ENCODE peak calls at places on chromosome 1, in ten cellular contexts. H, X, U, Y, V, A, C, Z, M and J are unnamed samples.

GRCh38 chr1:247576514-247576913 is 11.6 kb upstream of the OR2G2 start:
- DNase-seq in M (peak; percentile 5), Z (no peak), Y (no peak), C (no peak), H (no peak), A (peak; percentile 12), X (no peak), U (no peak), V (peak; percentile 4), J (no peak)

GRCh38 chr1:230073371-230074035 is 6.5 kb downstream of the GALNT2 start:
- DNase-seq in U (no peak), Z (no peak), V (no peak), H (no peak), Y (peak; percentile 53), A (no peak), C (no peak), X (no peak), M (no peak), J (no peak)

GRCh38 chr1:38872401-38873026 is 634 bp downstream of the MYCBP start:
- DNase-seq in Z (no peak), V (no peak), C (peak; percentile 36), U (peak; percentile 26), A (no peak), M (no peak), H (no peak), X (peak; percentile 27), Y (no peak), J (no peak)

GRCh38 chr1:63946866-63947491 is 173.2 kb downstream of the ROR1 start:
- DNase-seq in Z (no peak), A (no peak), X (peak; percentile 66), Y (peak; percentile 75), V (no peak), H (no peak), U (no peak), M (no peak), C (peak; percentile 11), J (no peak)

GRCh38 chr1:87977145-87977544 is 648.5 kb downstream of the LMO4 start:
- DNase-seq in X (no peak), M (no peak), V (no peak), Y (no peak), Z (no peak), A (no peak), H (no peak), U (no peak), C (no peak), J (no peak)

GRCh38 chr1:45243476-45244343 is 37.3 kb upstream of the ZSWIM5 start:
- DNase-seq in A (no peak), V (no peak), Y (no peak), H (no peak), Z (no peak), M (no peak), U (no peak), X (no peak), C (no peak), J (no peak)

GRCh38 chr1:180610556-180611015 is 21.2 kb upstream of the XPR1 start:
- DNase-seq in M (no peak), U (no peak), X (no peak), A (no peak), H (no peak), C (no peak), Z (no peak), Y (no peak), V (no peak), J (no peak)

GRCh38 chr1:169941982-169942830 is 48.5 kb upstream of the SCYL3 start:
- DNase-seq in U (no peak), Y (no peak), X (no peak), H (no peak), Z (no peak), V (no peak), A (no peak), C (no peak), M (no peak), J (peak; percentile 55)

GRCh38 chr1:83515566-83516169 is 483.3 kb downstream of the TTLL7 start:
- DNase-seq in Y (no peak), U (no peak), C (no peak), X (no peak), Z (no peak), H (no peak), A (no peak), M (no peak), V (no peak), J (no peak)

GRCh38 chr1:24905979-24906720 is 23.9 kb downstream of the RUNX3 start:
- DNase-seq in X (no peak), C (peak; percentile 6), V (no peak), H (peak; percentile 47), Z (peak; percentile 39), A (no peak), M (no peak), U (no peak), Y (peak; percentile 46), J (no peak)

GRCh38 chr1:220655961-220656720 is 34.0 kb upstream of the C1orf115 start:
- DNase-seq in Y (no peak), Z (no peak), C (no peak), M (no peak), X (no peak), A (no peak), U (no peak), V (no peak), H (no peak), J (no peak)

GRCh38 chr1:110085666-110086065 is 15.2 kb upstream of the ALX3 start:
- DNase-seq in X (no peak), U (no peak), Y (no peak), H (no peak), V (no peak), Z (no peak), C (no peak), A (no peak), M (no peak), J (no peak)

GRCh38 chr1:42523171-42523570 is 60.1 kb downstream of the CCDC30 start:
- DNase-seq in A (no peak), M (no peak), H (no peak), U (no peak), V (no peak), C (no peak), X (no peak), Y (no peak), Z (no peak), J (no peak)
- TF ChIP-seq POLR2AphosphoS5 in A (no peak), M (no peak), H (no peak), U (no peak), V (no peak), C (no peak), X (no peak), Y (no peak), Z (no peak), J (no peak)

GRCh38 chr1:1598720-1599029 is 1.3 kb downstream of the FNDC10 start:
- DNase-seq in A (no peak), C (no peak), U (no peak), Y (no peak), X (no peak), V (no peak), H (no peak), M (no peak), Z (no peak), J (no peak)

GRCh38 chr1:1599030-1599916 is 662 bp downstream of the FNDC10 start:
- DNase-seq in X (no peak), Y (no peak), C (no peak), V (no peak), Z (peak; percentile 57), H (peak; percentile 82), U (no peak), A (no peak), M (no peak), J (no peak)

GRCh38 chr1:1600861-1601563 is 1.1 kb upstream of the FNDC10 start:
- DNase-seq in A (no peak), V (no peak), H (no peak), Y (no peak), U (no peak), M (no peak), C (no peak), Z (peak; percentile 61), X (no peak), J (no peak)

GRCh38 chr1:1601564-1602320 is 1.8 kb upstream of the FNDC10 start:
- DNase-seq in M (no peak), C (no peak), X (no peak), V (no peak), A (no peak), Y (no peak), U (no peak), H (no peak), Z (peak; percentile 59), J (no peak)

DNA sequence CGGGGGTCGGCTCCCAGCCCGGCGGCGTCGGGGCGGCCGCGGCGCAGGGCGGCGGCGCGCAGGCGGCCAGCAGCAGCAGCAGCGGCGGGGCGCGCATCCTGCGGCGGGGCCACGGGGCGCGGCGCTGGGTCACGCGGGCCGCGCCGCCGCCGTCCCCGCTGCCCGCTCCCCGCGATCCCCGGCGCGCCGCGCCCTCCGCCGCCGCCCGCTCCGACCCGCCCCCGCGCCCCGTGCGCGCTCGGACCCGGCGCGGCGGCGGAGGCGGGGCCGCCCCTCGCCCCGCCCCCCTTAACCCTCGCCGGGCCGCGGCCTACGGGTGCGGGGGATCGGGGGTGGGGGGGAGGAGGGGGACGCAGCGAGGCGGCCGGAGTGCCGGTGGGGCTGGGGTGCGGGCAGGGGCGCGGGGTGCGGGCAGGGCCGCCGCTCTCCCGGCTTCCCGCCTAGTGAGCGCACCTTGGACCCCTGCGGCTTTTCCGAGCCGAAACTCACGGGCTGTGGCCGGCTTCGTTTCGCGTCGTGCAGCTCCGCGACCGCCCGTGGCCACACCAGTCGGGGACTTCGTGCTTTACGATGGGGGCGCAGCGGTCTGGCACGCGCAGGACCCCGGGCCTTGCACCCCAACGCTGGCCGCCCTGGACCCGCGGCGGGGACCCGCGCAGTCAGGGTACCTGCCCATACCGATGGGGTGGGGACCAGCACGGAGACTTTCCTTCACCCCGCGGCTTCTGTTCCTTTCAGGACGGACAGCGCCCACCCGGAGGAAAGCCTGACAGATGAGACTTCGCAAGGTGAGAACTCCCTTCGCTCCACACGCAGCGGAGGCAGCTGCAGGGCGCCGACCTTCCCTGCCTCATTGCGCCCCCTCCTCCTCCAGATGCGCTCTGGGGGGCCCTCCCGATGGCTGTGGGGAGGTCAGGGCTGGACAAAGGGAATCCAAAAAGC is at the start of gene FNDC10:
- DNase-seq in X (no peak), Z (peak; percentile 66), Y (no peak), U (no peak), C (no peak), V (no peak), A (no peak), H (peak; percentile 68), M (no peak), J (no peak)
- H3K4me3 ChIP-seq in X (peak within 1 kb of the TSS; percentile 40), Z (peak within 1 kb of the TSS; percentile 61), Y (peak within 1 kb of the TSS; percentile 50), U (peak within 1 kb of the TSS; percentile 56), C (peak within 1 kb of the TSS; percentile 46), V (peak within 1 kb of the TSS; percentile 34), A (peak within 1 kb of the TSS; percentile 70), H (peak within 1 kb of the TSS; percentile 30), M (peak within 1 kb of the TSS; percentile 53), J (peak within 1 kb of the TSS; percentile 30)

DNA sequence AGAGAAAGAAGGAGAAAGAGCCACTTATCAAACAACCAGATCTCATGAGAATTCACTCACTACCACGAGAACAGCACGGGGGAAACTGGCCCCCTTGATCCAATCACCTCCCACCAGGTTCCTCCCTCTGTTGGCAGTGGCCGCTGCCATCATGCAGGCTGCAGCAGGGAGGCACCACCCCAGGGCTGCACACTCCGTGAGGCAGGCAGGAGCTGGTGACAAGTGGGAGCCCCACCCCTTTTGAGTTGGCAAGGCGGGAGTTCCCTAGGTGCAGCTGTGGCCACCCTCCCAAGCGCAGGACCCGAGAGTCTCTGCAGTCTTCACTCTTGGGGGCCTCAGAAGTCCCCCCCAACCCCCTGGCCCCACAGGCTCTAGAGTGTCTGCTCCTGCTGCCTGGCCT is 83.9 kb upstream of the GJB5 start:
- DNase-seq in A (no peak), H (no peak), V (no peak), C (no peak), U (no peak), M (no peak), Y (no peak), X (no peak), Z (no peak), J (no peak)
- H3K27ac ChIP-seq in A (no peak overlapping the region), H (no peak overlapping the region), V (no peak overlapping the region), C (no peak overlapping the region), U (no peak overlapping the region), M (no peak overlapping the region), Y (no peak overlapping the region), X (no peak overlapping the region), Z (no peak overlapping the region), J (no peak overlapping the region)

GRCh38 chr1:205849619-205850355 is at the start of gene PM20D1:
- DNase-seq in A (no peak), Y (peak; percentile 86), Z (peak; percentile 84), C (peak; percentile 74), H (peak; percentile 54), U (peak; percentile 92), V (no peak), M (peak; percentile 79), X (peak; percentile 67), J (peak; percentile 14)
- TF ChIP-seq POLR2AphosphoS5 in A (no peak), Y (no peak), Z (no peak), C (no peak), H (no peak), U (no peak), V (no peak), M (no peak), X (peak; percentile 57), J (peak; percentile 37)